ENCODE peak calls at places on chromosomes 5 and 9, in nine cellular contexts. One of them, this sample, is unnamed.

GRCh38 chr9:106920701-106921283 is 57.8 kb downstream of the ZNF462 start:
- DNase-seq in body of pancreas: no peak
- DNase-seq in SJSA1: no peak
- DNase-seq in esophagus squamous epithelium: no peak
- DNase-seq in stomach: peak; percentile 44
- DNase-seq in aorta: no peak
- DNase-seq in effector memory CD4-positive, alpha-beta T cell: no peak
- DNase-seq in adrenal gland: no peak
- DNase-seq in IMR-90: peak; percentile 21
- DNase-seq in this sample: no peak

GRCh38 chr5:32794086-32794485 is 83.0 kb downstream of the NPR3 start:
- DNase-seq in body of pancreas: no peak
- DNase-seq in SJSA1: no peak
- DNase-seq in esophagus squamous epithelium: no peak
- DNase-seq in stomach: no peak
- DNase-seq in aorta: no peak
- DNase-seq in effector memory CD4-positive, alpha-beta T cell: no peak
- DNase-seq in adrenal gland: peak; percentile 28
- DNase-seq in IMR-90: peak; percentile 54
- DNase-seq in this sample: no peak

GRCh38 chr5:17355585-17356346 is 138.3 kb downstream of the BASP1 start:
- DNase-seq in body of pancreas: no peak
- DNase-seq in SJSA1: no peak
- DNase-seq in esophagus squamous epithelium: no peak
- DNase-seq in stomach: no peak
- DNase-seq in aorta: no peak
- DNase-seq in effector memory CD4-positive, alpha-beta T cell: no peak
- DNase-seq in adrenal gland: no peak
- DNase-seq in IMR-90: peak; percentile 92
- DNase-seq in this sample: peak; percentile 41

GRCh38 chr9:76868897-76869296 is 37.0 kb downstream of the PRUNE2 start:
- DNase-seq in body of pancreas: no peak
- DNase-seq in SJSA1: no peak
- DNase-seq in esophagus squamous epithelium: no peak
- DNase-seq in stomach: no peak
- DNase-seq in aorta: no peak
- DNase-seq in effector memory CD4-positive, alpha-beta T cell: no peak
- DNase-seq in adrenal gland: no peak
- DNase-seq in IMR-90: no peak
- DNase-seq in this sample: no peak

GRCh38 chr5:123421773-123422172 is 1.4 kb downstream of the CEP120 start:
- DNase-seq in body of pancreas: no peak
- DNase-seq in SJSA1: no peak
- DNase-seq in esophagus squamous epithelium: no peak
- DNase-seq in stomach: no peak
- DNase-seq in aorta: no peak
- DNase-seq in effector memory CD4-positive, alpha-beta T cell: no peak
- DNase-seq in adrenal gland: no peak
- DNase-seq in IMR-90: no peak
- DNase-seq in this sample: no peak

GRCh38 chr9:130283514-130284248 is 18.1 kb downstream of the HMCN2 start:
- DNase-seq in body of pancreas: peak; percentile 32
- DNase-seq in SJSA1: no peak
- DNase-seq in esophagus squamous epithelium: no peak
- DNase-seq in stomach: no peak
- DNase-seq in aorta: no peak
- DNase-seq in effector memory CD4-positive, alpha-beta T cell: no peak
- DNase-seq in adrenal gland: no peak
- DNase-seq in IMR-90: no peak
- DNase-seq in this sample: no peak

GRCh38 chr5:17996002-17996401 is 361.7 kb downstream of the TAF11L14 start:
- DNase-seq in body of pancreas: no peak
- DNase-seq in SJSA1: no peak
- DNase-seq in esophagus squamous epithelium: no peak
- DNase-seq in stomach: no peak
- DNase-seq in aorta: no peak
- DNase-seq in effector memory CD4-positive, alpha-beta T cell: no peak
- DNase-seq in adrenal gland: no peak
- DNase-seq in IMR-90: no peak
- DNase-seq in this sample: no peak

GRCh38 chr9:17470449-17470848 is 108.4 kb upstream of the SH3GL2 start:
- DNase-seq in body of pancreas: no peak
- DNase-seq in SJSA1: no peak
- DNase-seq in esophagus squamous epithelium: no peak
- DNase-seq in stomach: no peak
- DNase-seq in aorta: no peak
- DNase-seq in effector memory CD4-positive, alpha-beta T cell: no peak
- DNase-seq in adrenal gland: no peak
- DNase-seq in IMR-90: no peak
- DNase-seq in this sample: no peak

GRCh38 chr9:119298076-119298853 is 71.0 kb downstream of the BRINP1 start:
- DNase-seq in body of pancreas: no peak
- DNase-seq in SJSA1: no peak
- DNase-seq in esophagus squamous epithelium: no peak
- DNase-seq in stomach: no peak
- DNase-seq in aorta: no peak
- DNase-seq in effector memory CD4-positive, alpha-beta T cell: no peak
- DNase-seq in adrenal gland: no peak
- DNase-seq in IMR-90: no peak
- DNase-seq in this sample: no peak

GRCh38 chr5:1929108-1929991 is 46.6 kb upstream of the IRX4 start:
- DNase-seq in body of pancreas: no peak
- DNase-seq in SJSA1: peak; percentile 29
- DNase-seq in esophagus squamous epithelium: no peak
- DNase-seq in stomach: no peak
- DNase-seq in aorta: no peak
- DNase-seq in effector memory CD4-positive, alpha-beta T cell: no peak
- DNase-seq in adrenal gland: no peak
- DNase-seq in IMR-90: no peak
- DNase-seq in this sample: no peak

GRCh38 chr5:1931590-1932138 is 48.9 kb upstream of the IRX4 start:
- DNase-seq in body of pancreas: peak; percentile 87
- DNase-seq in SJSA1: no peak
- DNase-seq in esophagus squamous epithelium: no peak
- DNase-seq in stomach: peak; percentile 39
- DNase-seq in aorta: no peak
- DNase-seq in effector memory CD4-positive, alpha-beta T cell: no peak
- DNase-seq in adrenal gland: no peak
- DNase-seq in IMR-90: no peak
- DNase-seq in this sample: peak; percentile 87

GRCh38 chr5:1930501-1930879 is 47.8 kb upstream of the IRX4 start:
- DNase-seq in body of pancreas: peak; percentile 33
- DNase-seq in SJSA1: peak; percentile 48
- DNase-seq in esophagus squamous epithelium: no peak
- DNase-seq in stomach: no peak
- DNase-seq in aorta: no peak
- DNase-seq in effector memory CD4-positive, alpha-beta T cell: no peak
- DNase-seq in adrenal gland: no peak
- DNase-seq in IMR-90: no peak
- DNase-seq in this sample: no peak

GRCh38 chr5:1933364-1934055 is 50.8 kb upstream of the IRX4 start:
- DNase-seq in body of pancreas: no peak
- DNase-seq in SJSA1: no peak
- DNase-seq in esophagus squamous epithelium: no peak
- DNase-seq in stomach: no peak
- DNase-seq in aorta: no peak
- DNase-seq in effector memory CD4-positive, alpha-beta T cell: no peak
- DNase-seq in adrenal gland: no peak
- DNase-seq in IMR-90: no peak
- DNase-seq in this sample: no peak

DNA sequence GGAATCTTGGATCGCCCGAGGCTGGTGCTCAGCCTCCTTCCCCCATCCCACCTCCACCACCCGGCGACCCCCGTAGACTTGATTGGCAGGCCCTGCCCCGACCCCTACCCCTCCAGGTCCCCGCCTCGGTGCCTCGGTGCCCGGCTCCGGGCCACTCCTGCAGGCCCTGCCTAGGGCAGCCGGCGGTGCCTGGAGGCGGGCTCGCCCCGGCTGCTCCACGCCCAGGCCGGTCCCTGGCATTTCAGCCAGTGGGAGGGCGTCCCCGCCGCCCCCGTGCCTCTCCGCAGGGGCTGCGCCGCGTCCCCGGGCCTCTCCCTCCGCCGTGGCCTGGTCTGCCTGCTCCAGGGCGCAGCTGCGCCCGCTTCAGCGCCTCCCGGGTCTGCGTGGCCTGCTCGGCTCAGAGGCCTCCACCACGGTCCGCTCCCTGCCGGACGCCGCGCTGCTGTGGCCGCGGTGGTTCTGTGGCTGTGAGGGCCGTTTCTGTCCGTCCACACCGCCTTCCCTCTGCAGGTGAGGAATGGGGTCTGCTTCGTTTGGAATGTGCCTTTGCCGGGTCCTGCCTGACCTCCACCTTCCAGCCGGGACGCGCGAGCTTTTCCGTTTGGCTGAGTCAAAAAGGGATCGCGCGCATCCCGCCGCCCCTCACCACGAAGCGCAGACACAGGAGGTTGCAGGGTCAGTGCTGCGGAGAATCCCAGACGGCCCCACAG is 48.3 kb upstream of the IRX4 start:
- DNase-seq in body of pancreas: peak; percentile 55
- DNase-seq in SJSA1: peak; percentile 45
- DNase-seq in esophagus squamous epithelium: no peak
- DNase-seq in stomach: no peak
- DNase-seq in aorta: no peak
- DNase-seq in effector memory CD4-positive, alpha-beta T cell: no peak
- DNase-seq in adrenal gland: no peak
- DNase-seq in IMR-90: no peak
- DNase-seq in this sample: peak; percentile 87
- H3K4me3 ChIP-seq in body of pancreas: peak overlapping the region; percentile 12
- H3K4me3 ChIP-seq in SJSA1: no peak overlapping the region
- H3K4me3 ChIP-seq in esophagus squamous epithelium: peak overlapping the region; percentile 55
- H3K4me3 ChIP-seq in stomach: peak overlapping the region; percentile 47
- H3K4me3 ChIP-seq in aorta: peak overlapping the region; percentile 37
- H3K4me3 ChIP-seq in effector memory CD4-positive, alpha-beta T cell: no peak overlapping the region
- H3K4me3 ChIP-seq in adrenal gland: no peak overlapping the region
- H3K4me3 ChIP-seq in IMR-90: no peak overlapping the region
- H3K4me3 ChIP-seq in this sample: peak overlapping the region; percentile 56

GRCh38 chr5:43652537-43653302 is 49.7 kb downstream of the NNT start:
- DNase-seq in body of pancreas: no peak
- DNase-seq in SJSA1: no peak
- DNase-seq in esophagus squamous epithelium: no peak
- DNase-seq in stomach: no peak
- DNase-seq in aorta: no peak
- DNase-seq in effector memory CD4-positive, alpha-beta T cell: no peak
- DNase-seq in adrenal gland: no peak
- DNase-seq in IMR-90: no peak
- DNase-seq in this sample: no peak
- H3K36me3 ChIP-seq in body of pancreas: peaks cover 5% of the 10 kb centered on the region
- H3K36me3 ChIP-seq in SJSA1: peaks cover 74% of the 10 kb centered on the region
- H3K36me3 ChIP-seq in esophagus squamous epithelium: peaks cover 2% of the 10 kb centered on the region
- H3K36me3 ChIP-seq in stomach: peaks cover 98% of the 10 kb centered on the region
- H3K36me3 ChIP-seq in aorta: peaks cover 2% of the 10 kb centered on the region
- H3K36me3 ChIP-seq in effector memory CD4-positive, alpha-beta T cell: peaks cover 81% of the 10 kb centered on the region
- H3K36me3 ChIP-seq in adrenal gland: peaks cover 46% of the 10 kb centered on the region
- H3K36me3 ChIP-seq in IMR-90: peaks cover 19% of the 10 kb centered on the region
- H3K36me3 ChIP-seq in this sample: peaks cover 86% of the 10 kb centered on the region

GRCh38 chr5:176633638-176634037 is 3.2 kb downstream of the EIF4E1B start:
- DNase-seq in body of pancreas: no peak
- DNase-seq in SJSA1: no peak
- DNase-seq in esophagus squamous epithelium: no peak
- DNase-seq in stomach: no peak
- DNase-seq in aorta: no peak
- DNase-seq in effector memory CD4-positive, alpha-beta T cell: no peak
- DNase-seq in adrenal gland: no peak
- DNase-seq in IMR-90: no peak
- DNase-seq in this sample: no peak

GRCh38 chr5:176630681-176631222 is 277 bp downstream of the EIF4E1B start:
- DNase-seq in body of pancreas: no peak
- DNase-seq in SJSA1: no peak
- DNase-seq in esophagus squamous epithelium: no peak
- DNase-seq in stomach: no peak
- DNase-seq in aorta: no peak
- DNase-seq in effector memory CD4-positive, alpha-beta T cell: no peak
- DNase-seq in adrenal gland: no peak
- DNase-seq in IMR-90: no peak
- DNase-seq in this sample: no peak

GRCh38 chr5:176629853-176630680 is at the start of the genes EIF4E1B and SNCB:
- DNase-seq in body of pancreas: peak; percentile 52
- DNase-seq in SJSA1: no peak
- DNase-seq in esophagus squamous epithelium: no peak
- DNase-seq in stomach: no peak
- DNase-seq in aorta: no peak
- DNase-seq in effector memory CD4-positive, alpha-beta T cell: no peak
- DNase-seq in adrenal gland: no peak
- DNase-seq in IMR-90: no peak
- DNase-seq in this sample: peak; percentile 76

GRCh38 chr5:176631383-176631970 is 1.0 kb downstream of the EIF4E1B start:
- DNase-seq in body of pancreas: no peak
- DNase-seq in SJSA1: no peak
- DNase-seq in esophagus squamous epithelium: no peak
- DNase-seq in stomach: no peak
- DNase-seq in aorta: no peak
- DNase-seq in effector memory CD4-positive, alpha-beta T cell: no peak
- DNase-seq in adrenal gland: no peak
- DNase-seq in IMR-90: no peak
- DNase-seq in this sample: no peak

GRCh38 chr5:176632777-176633176 is 2.3 kb downstream of the EIF4E1B start:
- DNase-seq in body of pancreas: no peak
- DNase-seq in SJSA1: no peak
- DNase-seq in esophagus squamous epithelium: no peak
- DNase-seq in stomach: no peak
- DNase-seq in aorta: no peak
- DNase-seq in effector memory CD4-positive, alpha-beta T cell: no peak
- DNase-seq in adrenal gland: no peak
- DNase-seq in IMR-90: no peak
- DNase-seq in this sample: no peak
- H3K27me3 ChIP-seq in body of pancreas: no peaks in the 10 kb centered on the region
- H3K27me3 ChIP-seq in SJSA1: peaks cover 91% of the 10 kb centered on the region
- H3K27me3 ChIP-seq in esophagus squamous epithelium: peaks cover 17% of the 10 kb centered on the region
- H3K27me3 ChIP-seq in stomach: peaks cover 61% of the 10 kb centered on the region
- H3K27me3 ChIP-seq in aorta: no peaks in the 10 kb centered on the region
- H3K27me3 ChIP-seq in effector memory CD4-positive, alpha-beta T cell: peaks cover 40% of the 10 kb centered on the region
- H3K27me3 ChIP-seq in adrenal gland: peaks cover 35% of the 10 kb centered on the region
- H3K27me3 ChIP-seq in IMR-90: peaks cover 76% of the 10 kb centered on the region
- H3K27me3 ChIP-seq in this sample: peaks cover 12% of the 10 kb centered on the region

DNA sequence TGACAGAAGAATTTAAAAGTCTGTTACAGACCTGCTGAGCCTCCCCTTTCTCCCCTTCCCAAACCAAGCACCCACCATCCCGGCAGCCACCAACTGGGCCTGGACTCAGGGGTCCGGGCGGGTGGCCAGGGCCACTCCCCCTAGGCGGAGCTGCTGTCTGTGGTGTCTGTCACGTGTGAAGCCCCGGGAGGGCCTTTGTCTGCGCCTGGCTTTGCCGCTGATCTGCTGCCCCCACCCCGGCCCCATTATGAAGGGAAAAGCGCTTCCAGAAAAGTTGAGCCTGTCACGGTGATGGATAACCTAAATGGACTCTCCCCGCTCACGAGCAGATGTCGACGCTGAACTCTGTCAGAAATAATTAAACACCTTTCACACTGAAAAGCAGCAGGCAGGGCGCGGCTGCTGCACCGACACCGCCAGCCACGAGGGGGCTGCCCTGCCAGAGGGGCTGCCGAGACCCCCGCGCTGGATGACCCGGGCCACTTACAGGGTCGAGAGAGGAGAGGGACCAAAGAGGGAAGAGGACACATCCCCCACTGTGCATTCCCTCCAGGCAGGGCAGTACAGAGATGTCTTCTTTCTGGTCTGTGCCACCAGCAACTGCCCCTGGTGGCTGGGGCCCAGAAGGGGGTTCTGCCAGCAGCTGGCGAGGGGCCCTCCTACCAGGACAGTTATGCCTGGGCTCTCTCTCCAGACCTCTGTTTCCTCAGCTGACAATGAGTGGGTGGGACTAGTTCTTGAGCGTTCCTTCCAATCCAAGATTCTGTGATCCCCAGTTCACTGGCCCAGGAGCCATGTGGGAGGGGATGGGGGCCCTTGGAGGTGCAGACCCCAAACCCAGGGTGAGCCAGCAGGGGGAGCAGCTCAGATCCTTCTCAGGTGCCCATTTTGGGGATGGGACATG is 36.0 kb upstream of the BARHL1 start:
- DNase-seq in body of pancreas: peak; percentile 41
- DNase-seq in SJSA1: no peak
- DNase-seq in esophagus squamous epithelium: no peak
- DNase-seq in stomach: no peak
- DNase-seq in aorta: no peak
- DNase-seq in effector memory CD4-positive, alpha-beta T cell: no peak
- DNase-seq in adrenal gland: peak; percentile 24
- DNase-seq in IMR-90: no peak
- DNase-seq in this sample: peak; percentile 33
- H3K4me3 ChIP-seq in body of pancreas: no peak overlapping the region
- H3K4me3 ChIP-seq in SJSA1: no peak overlapping the region
- H3K4me3 ChIP-seq in esophagus squamous epithelium: peak overlapping the region; percentile 13
- H3K4me3 ChIP-seq in stomach: peak overlapping the region; percentile 6
- H3K4me3 ChIP-seq in aorta: no peak overlapping the region
- H3K4me3 ChIP-seq in effector memory CD4-positive, alpha-beta T cell: no peak overlapping the region
- H3K4me3 ChIP-seq in adrenal gland: no peak overlapping the region
- H3K4me3 ChIP-seq in IMR-90: no peak overlapping the region
- H3K4me3 ChIP-seq in this sample: no peak overlapping the region